ENCODE peak calls at places on chromosomes 12 and 14, in six cellular contexts. One of them, this sample, is unnamed.

GRCh38 chr14:75979071-75979571 is 2.7 kb downstream of the TGFB3 start:
- DNase-seq in breast epithelium: no peak
- DNase-seq in heart left ventricle: no peak
- DNase-seq in kidney: peak; percentile 69
- DNase-seq in suprapubic skin: no peak
- DNase-seq in pancreas: peak; percentile 24
- DNase-seq in this sample: no peak

GRCh38 chr12:127143020-127143419 is 1124.0 kb upstream of the TMEM132C start:
- DNase-seq in heart left ventricle: no peak
- DNase-seq in kidney: no peak
- DNase-seq in suprapubic skin: no peak
- DNase-seq in breast epithelium: no peak
- DNase-seq in pancreas: no peak
- DNase-seq in this sample: no peak

GRCh38 chr14:102586420-102587119 is 5.9 kb upstream of the RCOR1 start:
- DNase-seq in breast epithelium: no peak
- DNase-seq in suprapubic skin: no peak
- DNase-seq in kidney: no peak
- DNase-seq in pancreas: no peak
- DNase-seq in heart left ventricle: no peak
- DNase-seq in this sample: no peak

GRCh38 chr12:94174576-94174975 is 26.2 kb downstream of the PLXNC1 start:
- DNase-seq in suprapubic skin: no peak
- DNase-seq in pancreas: peak; percentile 47
- DNase-seq in heart left ventricle: no peak
- DNase-seq in kidney: no peak
- DNase-seq in breast epithelium: no peak
- DNase-seq in this sample: no peak

GRCh38 chr14:100140452-100141132 is 18.9 kb downstream of the DEGS2 start:
- DNase-seq in suprapubic skin: no peak
- DNase-seq in heart left ventricle: no peak
- DNase-seq in pancreas: no peak
- DNase-seq in breast epithelium: no peak
- DNase-seq in kidney: no peak
- DNase-seq in this sample: no peak

GRCh38 chr12:104272938-104273337 is 30.6 kb upstream of the EID3 start:
- DNase-seq in suprapubic skin: no peak
- DNase-seq in kidney: no peak
- DNase-seq in breast epithelium: no peak
- DNase-seq in pancreas: no peak
- DNase-seq in heart left ventricle: no peak
- DNase-seq in this sample: no peak

GRCh38 chr14:95901014-95901413 is 24.4 kb downstream of the TUNAR start:
- DNase-seq in breast epithelium: no peak
- DNase-seq in pancreas: no peak
- DNase-seq in suprapubic skin: peak; percentile 24
- DNase-seq in kidney: no peak
- DNase-seq in heart left ventricle: no peak
- DNase-seq in this sample: no peak

GRCh38 chr14:92143309-92143708 is 21.5 kb downstream of the CPSF2 start:
- DNase-seq in heart left ventricle: no peak
- DNase-seq in breast epithelium: no peak
- DNase-seq in kidney: no peak
- DNase-seq in pancreas: no peak
- DNase-seq in suprapubic skin: no peak
- DNase-seq in this sample: no peak

GRCh38 chr12:1579626-1580025 is 14.8 kb downstream of the FBXL14 start:
- DNase-seq in pancreas: no peak
- DNase-seq in kidney: no peak
- DNase-seq in heart left ventricle: no peak
- DNase-seq in suprapubic skin: no peak
- DNase-seq in breast epithelium: no peak
- DNase-seq in this sample: no peak

GRCh38 chr14:67636361-67636919 is 16.7 kb downstream of the ARG2 start:
- DNase-seq in suprapubic skin: no peak
- DNase-seq in heart left ventricle: no peak
- DNase-seq in breast epithelium: no peak
- DNase-seq in pancreas: no peak
- DNase-seq in kidney: no peak
- DNase-seq in this sample: no peak

GRCh38 chr14:39033371-39033770 is 69.7 kb downstream of the SEC23A start:
- DNase-seq in heart left ventricle: no peak
- DNase-seq in suprapubic skin: no peak
- DNase-seq in breast epithelium: no peak
- DNase-seq in kidney: no peak
- DNase-seq in pancreas: no peak
- DNase-seq in this sample: no peak

GRCh38 chr12:13801543-13801942 is 179.9 kb downstream of the GRIN2B start:
- DNase-seq in pancreas: no peak
- DNase-seq in heart left ventricle: no peak
- DNase-seq in kidney: no peak
- DNase-seq in suprapubic skin: no peak
- DNase-seq in breast epithelium: no peak
- DNase-seq in this sample: no peak

GRCh38 chr12:127393896-127394295 is 873.1 kb upstream of the TMEM132C start:
- DNase-seq in heart left ventricle: no peak
- DNase-seq in suprapubic skin: no peak
- DNase-seq in kidney: no peak
- DNase-seq in breast epithelium: no peak
- DNase-seq in pancreas: no peak
- DNase-seq in this sample: no peak

GRCh38 chr12:22256076-22256475 is 78.4 kb downstream of the ST8SIA1 start:
- DNase-seq in pancreas: no peak
- DNase-seq in suprapubic skin: no peak
- DNase-seq in heart left ventricle: no peak
- DNase-seq in kidney: no peak
- DNase-seq in breast epithelium: no peak
- DNase-seq in this sample: no peak

GRCh38 chr12:82174936-82175335 is 183.3 kb downstream of the CCDC59 start:
- DNase-seq in pancreas: peak; percentile 17
- DNase-seq in kidney: no peak
- DNase-seq in breast epithelium: no peak
- DNase-seq in heart left ventricle: no peak
- DNase-seq in suprapubic skin: no peak
- DNase-seq in this sample: no peak

GRCh38 chr12:49538740-49539403 is at the start of gene KCNH3:
- DNase-seq in suprapubic skin: peak; percentile 93
- DNase-seq in pancreas: peak; percentile 89
- DNase-seq in heart left ventricle: peak; percentile 93
- DNase-seq in kidney: peak; percentile 95
- DNase-seq in breast epithelium: peak; percentile 68
- DNase-seq in this sample: no peak

GRCh38 chr14:78023112-78023511 is 147.1 kb upstream of the NRXN3 start:
- DNase-seq in heart left ventricle: no peak
- DNase-seq in kidney: no peak
- DNase-seq in pancreas: no peak
- DNase-seq in breast epithelium: no peak
- DNase-seq in suprapubic skin: no peak
- DNase-seq in this sample: no peak

GRCh38 chr12:14961466-14962155 is at the start of gene ARHGDIB:
- DNase-seq in heart left ventricle: peak; percentile 58
- DNase-seq in kidney: no peak
- DNase-seq in pancreas: peak; percentile 40
- DNase-seq in breast epithelium: peak; percentile 39
- DNase-seq in suprapubic skin: no peak
- DNase-seq in this sample: no peak
- H3K4me1 ChIP-seq in heart left ventricle: peaks cover 53% of the 10 kb centered on the region
- H3K4me1 ChIP-seq in kidney: peaks cover 3% of the 10 kb centered on the region
- H3K4me1 ChIP-seq in pancreas: no peaks in the 10 kb centered on the region
- H3K4me1 ChIP-seq in breast epithelium: no peaks in the 10 kb centered on the region
- H3K4me1 ChIP-seq in suprapubic skin: peaks cover 44% of the 10 kb centered on the region
- H3K4me1 ChIP-seq in this sample: no peaks in the 10 kb centered on the region

GRCh38 chr14:37599527-37600368 is 4.3 kb downstream of the TTC6 start:
- DNase-seq in kidney: no peak
- DNase-seq in suprapubic skin: no peak
- DNase-seq in pancreas: no peak
- DNase-seq in heart left ventricle: peak; percentile 43
- DNase-seq in breast epithelium: no peak
- DNase-seq in this sample: no peak

GRCh38 chr14:37600880-37601741 is 5.7 kb downstream of the TTC6 start:
- DNase-seq in heart left ventricle: no peak
- DNase-seq in pancreas: no peak
- DNase-seq in kidney: no peak
- DNase-seq in breast epithelium: no peak
- DNase-seq in suprapubic skin: no peak
- DNase-seq in this sample: no peak

GRCh38 chr14:37603688-37604251 is 8.3 kb downstream of the TTC6 start:
- DNase-seq in pancreas: no peak
- DNase-seq in kidney: no peak
- DNase-seq in breast epithelium: no peak
- DNase-seq in suprapubic skin: no peak
- DNase-seq in heart left ventricle: no peak
- DNase-seq in this sample: no peak

GRCh38 chr14:37601849-37602248 is 6.4 kb downstream of the TTC6 start:
- DNase-seq in pancreas: no peak
- DNase-seq in breast epithelium: no peak
- DNase-seq in heart left ventricle: no peak
- DNase-seq in kidney: no peak
- DNase-seq in suprapubic skin: no peak
- DNase-seq in this sample: no peak

DNA sequence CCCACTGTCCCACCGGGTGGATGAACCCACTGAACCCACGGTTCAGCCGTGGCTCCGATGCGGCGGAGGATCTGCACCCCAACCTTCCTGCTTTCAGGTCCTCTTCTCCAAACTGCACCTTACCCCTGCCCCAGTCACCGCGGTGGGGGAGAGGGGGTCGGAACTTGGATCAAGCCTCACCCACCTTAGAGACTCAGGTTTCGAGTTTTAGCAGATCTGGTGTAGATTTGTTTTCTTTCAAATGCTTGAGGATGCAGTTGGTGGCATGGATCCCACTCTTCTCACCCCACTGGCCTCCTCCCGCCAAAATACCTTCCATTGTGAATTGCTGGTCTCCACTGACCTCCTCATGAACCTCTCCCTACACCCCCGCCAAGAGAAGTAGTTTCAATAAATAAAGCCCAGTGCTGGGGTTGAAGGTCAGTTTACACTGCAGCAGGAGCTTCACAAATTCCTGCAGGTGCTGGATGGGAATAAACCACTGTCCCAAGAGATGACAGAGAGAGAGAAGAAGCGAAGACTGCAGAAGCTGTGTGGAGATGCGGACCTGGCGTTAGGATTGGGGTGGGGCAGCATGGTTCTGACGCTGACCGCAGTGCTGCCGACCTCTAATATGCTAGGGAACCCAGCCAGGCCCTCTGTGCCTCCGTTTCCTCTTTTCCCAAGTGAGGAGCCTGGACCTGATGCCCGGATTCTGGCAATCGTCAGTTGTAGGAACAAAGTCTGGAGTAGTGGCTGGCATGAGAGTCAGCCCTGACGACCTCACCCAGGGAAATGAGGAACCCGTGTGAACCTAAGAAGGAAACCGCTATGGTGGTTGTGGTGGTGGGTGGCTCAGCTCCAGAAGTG is 7.4 kb downstream of the TTC6 start:
- DNase-seq in suprapubic skin: no peak
- DNase-seq in kidney: no peak
- DNase-seq in breast epithelium: no peak
- DNase-seq in heart left ventricle: no peak
- DNase-seq in pancreas: no peak
- DNase-seq in this sample: no peak
- H3K4me3 ChIP-seq in suprapubic skin: no peak overlapping the region
- H3K4me3 ChIP-seq in kidney: no peak overlapping the region
- H3K4me3 ChIP-seq in breast epithelium: no peak overlapping the region
- H3K4me3 ChIP-seq in heart left ventricle: no peak overlapping the region
- H3K4me3 ChIP-seq in pancreas: no peak overlapping the region
- H3K4me3 ChIP-seq in this sample: no peak overlapping the region

DNA sequence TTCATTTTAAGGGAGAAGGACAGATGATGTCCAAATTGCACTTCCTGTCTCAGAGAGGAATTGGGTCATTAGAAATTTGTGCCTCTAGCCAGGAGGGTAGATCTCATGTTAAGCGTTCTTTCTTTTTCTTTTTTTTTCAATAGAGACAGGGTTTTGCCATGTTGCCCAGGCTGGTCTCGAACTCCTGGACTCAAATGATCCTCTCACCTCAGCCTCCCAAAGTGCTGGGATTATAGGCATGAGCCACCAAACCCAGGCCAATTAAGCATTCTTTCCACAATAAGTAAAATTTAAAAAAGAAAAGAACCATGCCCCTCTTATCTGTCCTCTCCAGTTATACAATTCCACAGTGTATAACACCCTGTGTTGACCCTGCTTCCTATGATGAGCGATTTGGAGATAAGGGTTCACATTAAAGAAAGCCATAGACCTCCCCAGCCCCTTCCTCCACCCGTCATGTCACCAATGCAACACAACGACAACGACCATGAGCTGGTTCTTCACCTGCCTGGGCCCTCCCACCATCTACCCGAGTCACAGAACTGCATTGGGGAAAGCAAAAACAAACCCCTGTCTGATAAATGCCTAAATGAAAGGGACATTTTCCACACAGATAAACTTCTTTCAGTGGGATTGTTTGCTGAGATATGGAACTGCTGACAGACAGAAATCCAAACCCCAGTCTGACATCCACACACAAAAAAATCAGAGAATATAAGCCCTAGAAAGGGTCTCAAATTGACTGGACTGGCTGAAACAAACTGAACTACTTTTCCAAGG is 37.3 kb downstream of the SSH1 start:
- DNase-seq in breast epithelium: no peak
- DNase-seq in pancreas: no peak
- DNase-seq in kidney: no peak
- DNase-seq in heart left ventricle: no peak
- DNase-seq in suprapubic skin: no peak
- DNase-seq in this sample: no peak
- H3K4me1 ChIP-seq in breast epithelium: no peaks in the 10 kb centered on the region
- H3K4me1 ChIP-seq in pancreas: peaks cover 4% of the 10 kb centered on the region
- H3K4me1 ChIP-seq in kidney: peaks cover 17% of the 10 kb centered on the region
- H3K4me1 ChIP-seq in heart left ventricle: peaks cover 75% of the 10 kb centered on the region
- H3K4me1 ChIP-seq in suprapubic skin: peaks cover 46% of the 10 kb centered on the region
- H3K4me1 ChIP-seq in this sample: peaks cover 1% of the 10 kb centered on the region

DNA sequence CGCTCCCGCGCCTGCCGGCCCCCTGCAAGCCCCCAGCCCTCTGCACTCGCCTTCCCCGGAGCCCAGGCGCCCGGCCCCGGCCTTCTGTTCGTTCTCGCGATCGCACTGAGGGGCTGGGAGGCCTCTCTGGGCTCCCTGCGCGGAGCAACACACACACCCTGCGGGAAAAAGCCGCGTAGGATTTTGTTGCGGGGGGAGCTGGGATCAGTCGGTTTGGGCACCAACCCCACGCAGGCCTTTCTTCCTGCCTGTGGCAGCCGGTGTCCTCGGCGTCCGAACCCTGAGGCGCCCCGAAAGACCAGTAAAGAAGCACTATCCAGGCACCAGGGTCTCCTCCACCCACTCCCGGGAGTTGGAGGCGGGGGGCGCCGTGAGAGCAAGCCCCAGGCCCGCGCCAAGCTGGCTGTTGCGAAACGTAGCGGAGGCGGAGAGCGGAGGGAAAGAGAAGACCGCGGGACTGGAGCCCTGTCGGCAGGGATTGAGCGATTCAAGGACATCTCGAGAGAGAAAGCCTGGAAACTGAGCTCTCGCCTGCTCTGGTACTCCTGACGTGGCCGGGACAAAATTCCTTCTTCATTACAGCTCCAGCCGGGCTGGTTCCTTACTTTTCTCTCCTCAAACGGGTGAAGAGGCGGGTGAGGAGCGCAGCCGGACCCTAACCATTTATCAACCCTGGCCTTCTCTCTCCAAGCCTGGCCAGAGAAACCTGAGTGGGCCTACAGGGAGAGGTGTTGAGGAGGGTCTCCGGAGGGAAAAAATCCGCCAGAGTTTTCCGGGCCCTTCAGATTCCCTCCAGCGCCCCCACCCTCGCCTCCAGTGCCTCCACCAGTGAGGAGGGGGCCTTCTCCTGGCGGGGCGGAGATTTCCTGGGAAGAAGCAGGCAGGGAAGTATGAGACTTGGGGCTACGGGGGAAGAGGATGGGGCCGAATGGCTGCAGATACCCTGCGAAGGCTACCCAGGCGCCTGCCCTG is 1.7 kb upstream of the HOXC5 start:
- DNase-seq in breast epithelium: no peak
- DNase-seq in pancreas: no peak
- DNase-seq in heart left ventricle: no peak
- DNase-seq in suprapubic skin: peak; percentile 78
- DNase-seq in kidney: peak; percentile 86
- DNase-seq in this sample: no peak
- H3K4me3 ChIP-seq in breast epithelium: peak overlapping the region; percentile 40
- H3K4me3 ChIP-seq in pancreas: peak overlapping the region; percentile 14
- H3K4me3 ChIP-seq in heart left ventricle: no peak overlapping the region
- H3K4me3 ChIP-seq in suprapubic skin: peak overlapping the region; percentile 49
- H3K4me3 ChIP-seq in kidney: no peak overlapping the region
- H3K4me3 ChIP-seq in this sample: no peak overlapping the region

This sample was measured in iPS DF 6.9.